ENCODE peak calls at places on chromosomes 1 and 21, in five cellular contexts. F is epithelial cell of esophagus; Y is GM23248; L is astrocyte of the cerebellum; M is NK-92 treated with Interleukin-12 subunit alpha and Interleukin-12 subunit beta, amount 100 ng/mL, for 24 hours. C is an unnamed sample.

GRCh38 chr1:150505431-150505830 is 2.5 kb upstream of the ECM1 start:
- DNase-seq in F (no peak), Y (no peak), L (no peak), M (no peak), C (no peak)

GRCh38 chr21:42692688-42693087 is 39.3 kb downstream of the PDE9A start:
- DNase-seq in F (no peak), Y (no peak), L (no peak), M (no peak), C (no peak)

GRCh38 chr21:15729346-15729673 is 472 bp upstream of the USP25 start:
- DNase-seq in F (no peak), Y (no peak), L (no peak), M (no peak), C (no peak)

GRCh38 chr1:116770625-116771024 is 16.4 kb downstream of the CD2 start:
- DNase-seq in F (no peak), Y (no peak), L (no peak), M (no peak), C (no peak)

GRCh38 chr1:61606448-61607312 is 118.3 kb downstream of the TM2D1 start:
- DNase-seq in F (peak; percentile 94), Y (peak; percentile 72), L (no peak), M (no peak), C (peak; percentile 76)

GRCh38 chr1:56063461-56063860 is 515.9 kb downstream of the PLPP3 start:
- DNase-seq in F (no peak), Y (no peak), L (no peak), M (no peak), C (no peak)

GRCh38 chr1:203276916-203277535 is 28.3 kb upstream of the BTG2 start:
- DNase-seq in F (no peak), Y (no peak), L (no peak), M (no peak), C (no peak)

GRCh38 chr1:181117648-181118449 is 29.3 kb downstream of the IER5 start:
- DNase-seq in F (peak; percentile 99), Y (peak; percentile 87), L (no peak), M (no peak), C (peak; percentile 95)

GRCh38 chr1:153577624-153578051 is 12.0 kb upstream of the S100A2 start:
- DNase-seq in F (peak; percentile 66), Y (no peak), L (no peak), M (no peak), C (no peak)

GRCh38 chr1:1529321-1529720 is 11.1 kb downstream of the TMEM240 start:
- DNase-seq in F (no peak), Y (no peak), L (no peak), M (no peak), C (no peak)

GRCh38 chr1:195761102-195761501 is 847.1 kb downstream of the KCNT2 start:
- DNase-seq in F (peak; percentile 79), Y (no peak), L (no peak), M (no peak), C (peak; percentile 11)

GRCh38 chr1:237972186-237972585 is 81.5 kb upstream of the ZP4 start:
- DNase-seq in F (no peak), Y (no peak), L (no peak), M (no peak), C (no peak)

GRCh38 chr1:177969825-177970371 is at the start of gene SEC16B:
- DNase-seq in F (peak; percentile 26), Y (no peak), L (no peak), M (no peak), C (no peak)

GRCh38 chr1:201344206-201345080 is 33.0 kb downstream of the TNNT2 start:
- DNase-seq in F (peak; percentile 79), Y (no peak), L (no peak), M (no peak), C (no peak)

GRCh38 chr1:112866151-112866550 is 89.8 kb downstream of the SLC16A1 start:
- DNase-seq in F (peak; percentile 91), Y (peak; percentile 62), L (peak; percentile 40), M (no peak), C (peak; percentile 79)

GRCh38 chr1:212467843-212468482 is 35.2 kb downstream of the NENF start:
- DNase-seq in F (peak; percentile 22), Y (peak; percentile 39), L (no peak), M (no peak), C (peak; percentile 42)

GRCh38 chr1:201594575-201595245 is 55.8 kb downstream of the NAV1 start:
- DNase-seq in F (peak; percentile 26), Y (peak; percentile 55), L (no peak), M (no peak), C (peak; percentile 52)

GRCh38 chr1:37471345-37472231 is 2.8 kb upstream of the ZC3H12A start:
- DNase-seq in F (peak; percentile 88), Y (peak; percentile 97), L (peak; percentile 82), M (no peak), C (peak; percentile 92)

GRCh38 chr1:58576727-58577675 is at the start of gene TACSTD2:
- DNase-seq in F (peak; percentile 99), Y (peak; percentile 47), L (no peak), M (no peak), C (no peak)

GRCh38 chr1:63864224-63864623 is 90.4 kb downstream of the ROR1 start:
- DNase-seq in F (peak; percentile 75), Y (no peak), L (no peak), M (no peak), C (no peak)

GRCh38 chr1:53135735-53136114 is 6.7 kb downstream of the SLC1A7 start:
- DNase-seq in F (no peak), Y (peak; percentile 97), L (peak; percentile 60), M (no peak), C (peak; percentile 97)

C was measured in EH.